ENCODE peak calls at places on chromosomes 12 and 14, in seven cellular contexts. I, Z, Q, L, C, O and V are unnamed samples. For H3K27me3, the result is how much of the 10 kb centered on the place peaks cover.

GRCh38 chr12:122192441-122192840 is 9.5 kb downstream of the LRRC43 start:
- DNase-seq in I (no peak), Z (no peak), Q (no peak), L (no peak), C (no peak), O (no peak), V (no peak)

GRCh38 chr14:89282191-89282590 is 134.8 kb downstream of the FOXN3 start:
- DNase-seq in I (no peak), Z (no peak), Q (no peak), L (no peak), C (no peak), O (no peak), V (no peak)

GRCh38 chr14:44417809-44418208 is 89.3 kb downstream of the FSCB start:
- DNase-seq in I (no peak), Z (no peak), Q (no peak), L (no peak), C (no peak), O (no peak), V (no peak)

GRCh38 chr14:101814869-101815268 is 53.4 kb downstream of the PPP2R5C start:
- DNase-seq in I (no peak), Z (no peak), Q (no peak), L (no peak), C (no peak), O (no peak), V (no peak)

GRCh38 chr14:78863143-78863542 is 693.0 kb downstream of the NRXN3 start:
- DNase-seq in I (peak), Z (peak), Q (peak), L (peak), C (peak), O (no peak), V (peak)

GRCh38 chr12:122757568-122757967 is 4.9 kb downstream of the DENR start:
- DNase-seq in I (no peak), Z (no peak), Q (no peak), L (no peak), C (no peak), O (no peak), V (no peak)

GRCh38 chr12:4164591-4165558 is 108.7 kb upstream of the CCND2 start:
- DNase-seq in I (peak), Z (no peak), Q (peak), L (peak), C (no peak), O (no peak), V (peak)

GRCh38 chr12:3523728-3524127 is 32.7 kb downstream of the PRMT8 start:
- DNase-seq in I (no peak), Z (peak), Q (no peak), L (peak), C (no peak), O (no peak), V (no peak)

GRCh38 chr12:58443981-58444371 is 476.3 kb downstream of the LRIG3 start:
- DNase-seq in I (no peak), Z (no peak), Q (no peak), L (peak), C (no peak), O (no peak), V (no peak)

GRCh38 chr12:164207-164606 is 49.8 kb downstream of the SLC6A12 start:
- DNase-seq in I (no peak), Z (no peak), Q (no peak), L (peak), C (no peak), O (no peak), V (peak)

GRCh38 chr12:7835116-7835515 is 37.6 kb downstream of the SLC2A14 start:
- DNase-seq in I (no peak), Z (no peak), Q (no peak), L (no peak), C (no peak), O (no peak), V (no peak)

GRCh38 chr12:132281021-132281420 is 48.4 kb downstream of the GALNT9 start:
- DNase-seq in I (no peak), Z (no peak), Q (peak), L (no peak), C (no peak), O (no peak), V (no peak)

GRCh38 chr14:92009604-92010003 is 30.3 kb downstream of the TRIP11 start:
- DNase-seq in I (no peak), Z (no peak), Q (no peak), L (no peak), C (no peak), O (no peak), V (no peak)

GRCh38 chr12:50763637-50764115 is at the start of gene ATF1:
- DNase-seq in I (peak), Z (peak), Q (peak), L (peak), C (peak), O (peak), V (peak)

GRCh38 chr12:12909228-12909994 is 18.0 kb downstream of the GPRC5A start:
- DNase-seq in I (no peak), Z (no peak), Q (no peak), L (no peak), C (no peak), O (no peak), V (no peak)

GRCh38 chr12:78759387-78759786 is 105.2 kb upstream of the SYT1 start:
- DNase-seq in I (peak), Z (peak), Q (peak), L (peak), C (no peak), O (no peak), V (no peak)

GRCh38 chr12:131287938-131288797 is 334.5 kb downstream of the ADGRD1 start:
- DNase-seq in I (no peak), Z (no peak), Q (no peak), L (no peak), C (no peak), O (no peak), V (no peak)

GRCh38 chr12:119154435-119154818 is 24.3 kb upstream of the HSPB8 start:
- DNase-seq in I (peak), Z (peak), Q (peak), L (peak), C (no peak), O (peak), V (peak)

GRCh38 chr12:130666645-130667044 is 49.5 kb downstream of the RIMBP2 start:
- DNase-seq in I (no peak), Z (no peak), Q (no peak), L (no peak), C (no peak), O (no peak), V (no peak)

GRCh38 chr14:100222219-100223093 is 16.5 kb upstream of the YY1 start:
- DNase-seq in I (peak), Z (no peak), Q (no peak), L (no peak), C (no peak), O (no peak), V (peak)

GRCh38 chr14:97408937-97409860 is 612.0 kb downstream of the VRK1 start:
- DNase-seq in I (no peak), Z (no peak), Q (no peak), L (no peak), C (peak), O (no peak), V (no peak)

GRCh38 chr14:68747366-68747765 is 45.5 kb downstream of the ZFP36L1 start:
- DNase-seq in I (no peak), Z (no peak), Q (no peak), L (no peak), C (no peak), O (no peak), V (no peak)

GRCh38 chr14:85528882-85529585 is 910 bp upstream of the FLRT2 start:
- DNase-seq in I (peak), Z (peak), Q (peak), L (peak), C (no peak), O (no peak), V (peak)
- TF ChIP-seq EZH2 in I (peak), Z (no peak), Q (no peak), L (peak), C (no peak), O (no peak), V (no peak)

GRCh38 chr12:47988073-47989022 is 15.9 kb downstream of the COL2A1 start:
- DNase-seq in I (peak), Z (no peak), Q (peak), L (no peak), C (no peak), O (no peak), V (peak)
- H3K27me3 ChIP-seq in I (under half), Z (under half), Q (under half), L (under half), C (under half), O (under half), V (under half)

GRCh38 chr14:86858591-86858990 is 1134.4 kb downstream of the GALC start:
- DNase-seq in I (no peak), Z (no peak), Q (no peak), L (no peak), C (no peak), O (no peak), V (no peak)
- TF ChIP-seq EZH2phosphoT487 in I (no peak), Z (no peak), Q (no peak), L (no peak), C (no peak), O (no peak), V (no peak)

DNA sequence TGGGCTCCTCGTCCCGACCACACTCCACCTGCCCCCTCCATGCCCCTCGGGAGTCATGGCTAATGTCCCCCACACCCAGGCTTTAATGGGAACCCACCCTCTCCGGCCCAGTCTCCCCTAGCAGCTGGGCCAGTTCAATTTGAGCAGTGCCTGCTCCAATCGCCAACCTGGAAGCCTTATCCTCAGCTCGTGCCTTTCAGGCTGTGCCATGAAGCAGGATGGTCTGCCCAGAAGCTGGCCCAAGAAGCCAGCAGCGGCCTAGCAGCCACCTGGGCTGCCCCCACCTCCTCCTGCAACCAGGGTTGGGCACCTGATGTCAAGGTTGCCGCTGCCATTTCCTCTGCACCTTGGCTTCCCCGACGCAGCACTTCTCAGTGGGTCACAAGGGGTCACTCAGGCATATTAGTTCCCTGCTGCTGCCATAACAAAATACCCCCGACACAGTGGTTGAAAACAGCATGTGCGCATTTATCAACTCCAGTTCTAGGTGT is 2.3 kb upstream of the CLBA1 start:
- DNase-seq in I (no peak), Z (no peak), Q (no peak), L (peak), C (no peak), O (no peak), V (no peak)
- TF ChIP-seq EZH2 in I (no peak), Z (no peak), Q (no peak), L (no peak), C (no peak), O (no peak), V (no peak)

DNA sequence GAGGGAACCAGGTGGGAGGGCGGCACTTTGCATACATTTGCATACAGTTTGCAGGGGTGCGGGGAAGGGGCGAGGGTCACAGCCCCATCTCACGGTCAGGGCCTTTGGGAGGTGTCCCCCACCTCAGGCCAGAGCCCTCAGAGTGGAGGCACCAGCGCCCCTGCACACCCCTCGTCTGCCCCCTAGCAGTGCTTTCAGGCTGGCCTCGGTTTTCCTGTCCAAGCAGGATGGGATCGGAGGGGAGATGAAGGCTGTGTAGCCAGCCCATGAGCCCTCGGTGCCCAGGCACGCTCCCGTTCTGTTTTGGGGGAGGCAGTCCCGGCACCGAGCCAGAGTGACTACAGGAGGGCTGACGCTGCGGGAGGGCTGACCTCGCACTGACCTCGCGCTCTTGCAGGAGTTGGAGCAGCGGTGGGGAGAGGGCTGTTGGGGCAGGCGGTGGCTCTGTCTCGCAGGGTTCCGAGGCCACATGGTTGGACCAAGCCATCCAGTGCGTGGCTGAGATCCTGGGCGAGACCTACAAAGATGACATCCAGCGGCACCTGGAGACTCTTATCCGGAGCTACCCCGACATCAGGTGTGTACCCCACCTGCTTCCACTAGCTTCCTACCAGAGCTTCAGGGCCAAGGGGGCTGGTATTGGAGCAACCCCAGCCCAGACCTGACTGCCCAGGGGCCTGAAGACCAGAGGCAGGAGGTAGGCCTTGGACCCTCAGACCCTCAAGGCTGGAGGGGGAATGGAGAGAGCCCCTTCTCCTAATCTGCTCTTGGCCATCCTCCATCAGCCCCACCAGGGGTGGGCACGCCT is 13.6 kb downstream of the EXOC3L4 start:
- DNase-seq in I (no peak), Z (no peak), Q (no peak), L (no peak), C (no peak), O (no peak), V (no peak)
- H3K27me3 ChIP-seq in I (under half), Z (under half), Q (under half), L (under half), C (under half), O (under half), V (under half)

DNA sequence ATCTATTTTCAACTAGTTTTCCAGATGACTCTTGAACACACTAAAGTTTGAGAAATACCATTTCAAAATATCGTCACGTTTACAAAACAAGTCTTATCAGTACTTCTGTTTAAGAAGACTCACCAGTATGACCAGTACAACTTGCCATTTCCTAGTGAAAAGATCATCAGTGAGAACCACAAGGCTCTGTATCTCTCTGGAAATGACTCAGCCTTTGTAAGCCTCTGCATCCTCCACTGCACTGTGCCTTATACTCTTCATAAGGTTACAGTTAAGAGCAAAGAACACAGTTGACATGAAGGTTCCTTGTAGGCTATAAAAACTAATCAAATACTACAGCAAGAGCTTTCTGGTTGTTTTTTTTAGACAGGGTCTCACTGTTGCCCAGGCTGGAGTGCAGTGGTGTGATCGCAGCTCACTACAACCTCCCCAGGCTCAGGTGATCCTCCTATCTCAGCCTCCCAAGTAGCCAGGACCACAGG is 5.7 kb upstream of the VTI1B start:
- DNase-seq in I (no peak), Z (peak), Q (peak), L (peak), C (no peak), O (no peak), V (no peak)
- TF ChIP-seq EZH2phosphoT487 in I (no peak), Z (no peak), Q (no peak), L (no peak), C (no peak), O (no peak), V (no peak)

DNA sequence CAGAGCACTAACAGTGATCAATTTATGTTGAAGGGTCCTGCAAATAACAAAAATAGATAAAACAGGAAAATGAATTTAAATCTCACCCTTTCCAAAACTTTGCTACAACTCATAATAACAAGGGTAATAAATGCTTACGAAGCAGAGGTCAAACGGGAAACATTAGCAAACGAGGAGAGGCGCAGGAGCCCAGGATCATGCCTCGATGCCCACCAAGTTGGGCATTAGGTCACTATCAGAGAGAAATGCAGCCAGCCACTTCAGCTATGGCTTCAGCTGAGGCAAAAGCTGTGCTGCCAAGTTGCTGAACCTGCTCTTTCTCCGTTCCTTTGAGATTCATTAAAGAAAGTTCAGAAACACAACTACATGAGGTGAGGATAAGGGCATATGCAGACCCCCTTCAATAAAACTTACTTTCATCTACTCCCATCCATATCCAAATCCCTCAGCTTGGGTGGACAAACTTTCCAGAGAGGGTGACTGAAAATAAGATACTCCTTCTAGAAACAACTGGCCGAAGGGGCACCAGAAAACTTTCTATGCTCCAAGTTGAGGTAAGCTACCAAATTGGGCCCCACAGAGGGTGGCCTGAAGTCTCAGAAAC is 7.9 kb downstream of the NKX2-1 start:
- DNase-seq in I (no peak), Z (no peak), Q (no peak), L (no peak), C (no peak), O (no peak), V (no peak)
- TF ChIP-seq EZH2 in I (peak), Z (no peak), Q (no peak), L (no peak), C (no peak), O (no peak), V (no peak)